ENCODE peak calls at places on chromosomes 11 and 22, in seven cellular contexts. T is GM04503, J is C1 segment of cervical spinal cord, B is tibial artery, H is Ammon's horn, O is hypothalamus, E is head of caudate nucleus. A is an unnamed sample.

GRCh38 chr11:66043008-66043906 is 5.7 kb downstream of the GAL3ST3 start:
- DNase-seq in E (no peak), O (no peak), J (no peak), T (no peak), H (no peak), B (no peak), A (peak; percentile 61)

GRCh38 chr11:32426192-32426591 is 9.1 kb downstream of the WT1 start:
- DNase-seq in E (no peak), B (no peak), H (no peak), J (no peak), T (no peak), O (no peak), A (no peak)

GRCh38 chr11:35216962-35217667 is 78.1 kb downstream of the CD44 start:
- DNase-seq in T (no peak), H (no peak), J (no peak), B (no peak), E (no peak), O (no peak), A (no peak)

GRCh38 chr11:59418151-59418550 is 8.1 kb downstream of the OR5A2 start:
- DNase-seq in E (no peak), O (no peak), B (no peak), J (no peak), T (no peak), H (peak; percentile 28), A (no peak)

GRCh38 chr11:83852775-83853442 is 566.7 kb upstream of the CCDC90B start:
- DNase-seq in H (no peak), J (no peak), O (no peak), E (no peak), B (no peak), T (no peak), A (no peak)

GRCh38 chr11:110565344-110565684 is 135.6 kb downstream of the FDX1 start:
- DNase-seq in E (no peak), T (peak; percentile 4), B (no peak), J (no peak), O (no peak), H (no peak), A (peak; percentile 25)

GRCh38 chr11:62865641-62866040 is 15.1 kb upstream of the SLC3A2 start:
- DNase-seq in T (no peak), E (no peak), J (no peak), H (no peak), B (no peak), O (no peak), A (no peak)

GRCh38 chr22:17945851-17946690 is 78.3 kb downstream of the MICAL3 start:
- DNase-seq in J (no peak), E (peak; percentile 63), B (no peak), O (no peak), T (no peak), H (no peak), A (no peak)

GRCh38 chr11:14751975-14752407 is 108.4 kb downstream of the PDE3B start:
- DNase-seq in H (no peak), B (no peak), T (no peak), E (no peak), O (no peak), J (no peak), A (no peak)

GRCh38 chr11:43504316-43504950 is 145.7 kb downstream of the TTC17 start:
- DNase-seq in B (no peak), H (peak; percentile 15), E (no peak), J (no peak), T (no peak), O (peak; percentile 9), A (peak; percentile 65)

GRCh38 chr11:108092134-108092533 is 29.2 kb upstream of the ACAT1 start:
- DNase-seq in B (no peak), H (no peak), J (no peak), O (no peak), E (no peak), T (no peak), A (no peak)

GRCh38 chr11:123054301-123055065 is 7.5 kb downstream of the HSPA8 start:
- DNase-seq in H (peak; percentile 83), J (no peak), B (no peak), T (peak; percentile 21), E (peak; percentile 50), O (no peak), A (peak; percentile 59)

GRCh38 chr11:1943576-1943975 is 3.6 kb upstream of the MRPL23 start:
- DNase-seq in T (no peak), E (peak; percentile 6), J (no peak), H (no peak), O (no peak), B (no peak), A (no peak)

GRCh38 chr11:92787638-92788037 is 181.8 kb upstream of the MTNR1B start:
- DNase-seq in H (no peak), E (no peak), T (no peak), B (no peak), J (no peak), O (no peak), A (no peak)

GRCh38 chr11:70066628-70067027 is 11.5 kb upstream of the ANO1 start:
- DNase-seq in J (no peak), B (no peak), H (no peak), E (no peak), T (no peak), O (no peak), A (no peak)

GRCh38 chr22:17191163-17191562 is 28.1 kb downstream of the ADA2 start:
- DNase-seq in J (no peak), T (peak; percentile 57), H (no peak), E (no peak), B (no peak), O (no peak), A (no peak)

GRCh38 chr22:27613099-27614089 is 188.2 kb downstream of the MN1 start:
- DNase-seq in J (no peak), T (no peak), H (no peak), O (no peak), B (no peak), E (no peak), A (no peak)

GRCh38 chr11:95121687-95122086 is 32.0 kb downstream of the ENDOD1 start:
- DNase-seq in O (no peak), J (no peak), E (no peak), H (no peak), T (no peak), B (no peak), A (no peak)

GRCh38 chr11:130691581-130691980 is 224.7 kb downstream of the SNX19 start:
- DNase-seq in T (no peak), O (no peak), B (no peak), E (no peak), H (no peak), J (no peak), A (no peak)

GRCh38 chr11:92340839-92341238 is 116.2 kb downstream of the FAT3 start:
- DNase-seq in J (no peak), E (no peak), O (no peak), B (no peak), T (no peak), H (no peak), A (peak; percentile 56)

GRCh38 chr22:45438364-45438763 is 24.9 kb downstream of the RIBC2 start:
- DNase-seq in O (no peak), B (no peak), H (no peak), J (no peak), T (no peak), E (no peak), A (no peak)

GRCh38 chr11:108160970-108161566 is 39.7 kb downstream of the ACAT1 start:
- DNase-seq in B (no peak), O (no peak), J (no peak), T (no peak), E (no peak), H (no peak), A (no peak)